ENCODE peak calls at places on chromosomes 2 and 18, in ten cellular contexts. L is stimulated activated CD4-positive, alpha-beta T cell treated with anti-CD3 and anti-CD28 coated beads, Interleukin-15, amount 100 ng/mL, for 1 hour; D is heart left ventricle; G is mucosa of descending colon; Y is fibroblast of gingiva; C is germinal center; V is NCI-H1048; X is HTR-8/SVneo; O is neural crest cell; W is A673. Z is an unnamed sample.
A peak's percentile ranks its signal among the peaks of the same experiment; 100 is the strongest.

GRCh38 chr2:56266761-56267411 is 83.1 kb downstream of the CCDC85A start:
- DNase-seq in V (no peak), L (no peak), X (no peak), W (no peak), Y (no peak), C (no peak), O (no peak), D (no peak), G (no peak), Z (no peak)

GRCh38 chr2:196322963-196323810 is 151.8 kb upstream of the STK17B start:
- DNase-seq in C (no peak), G (no peak), D (no peak), Y (peak; percentile 53), O (no peak), X (peak; percentile 17), W (no peak), L (no peak), V (no peak), Z (no peak)

GRCh38 chr2:162317910-162318279 is 589 bp downstream of the IFIH1 start:
- DNase-seq in G (peak; percentile 62), X (no peak), Y (peak; percentile 14), C (no peak), O (no peak), L (no peak), W (peak; percentile 12), V (no peak), D (peak; percentile 21), Z (peak; percentile 20)

GRCh38 chr2:201904529-201905420 is 98.4 kb downstream of the CDK15 start:
- DNase-seq in C (no peak), G (no peak), Y (no peak), W (no peak), V (no peak), O (no peak), L (no peak), D (no peak), X (no peak), Z (no peak)

GRCh38 chr2:144522741-144523605 is 3.1 kb upstream of the ZEB2 start:
- DNase-seq in Y (peak; percentile 44), X (no peak), O (no peak), D (peak; percentile 52), C (no peak), G (peak; percentile 53), L (no peak), V (no peak), W (peak; percentile 32), Z (no peak)

GRCh38 chr2:157751462-157752058 is 122.9 kb upstream of the ACVR1C start:
- DNase-seq in X (no peak), W (peak; percentile 42), L (no peak), D (no peak), C (no peak), V (no peak), O (no peak), G (no peak), Y (no peak), Z (no peak)

GRCh38 chr18:6624271-6624670 is 105.2 kb upstream of the ARHGAP28 start:
- DNase-seq in L (no peak), V (no peak), O (no peak), X (peak; percentile 38), W (no peak), D (no peak), C (no peak), G (no peak), Y (peak; percentile 55), Z (no peak)

GRCh38 chr2:189580267-189580661 is 322 bp downstream of the SLC40A1 start:
- DNase-seq in W (no peak), O (peak; percentile 20), D (peak; percentile 53), G (peak; percentile 64), X (peak; percentile 20), C (peak; percentile 6), V (no peak), L (no peak), Y (no peak), Z (peak; percentile 53)

GRCh38 chr18:46406539-46406932 is 250.5 kb downstream of the LOXHD1 start:
- DNase-seq in L (no peak), O (no peak), V (no peak), Y (no peak), C (no peak), W (no peak), X (no peak), G (no peak), D (no peak), Z (no peak)

GRCh38 chr2:82837588-82838304 is 1621.3 kb downstream of the SUCLG1 start:
- DNase-seq in W (no peak), L (no peak), C (no peak), Y (peak; percentile 77), X (peak; percentile 76), G (no peak), O (no peak), D (no peak), V (no peak), Z (no peak)

GRCh38 chr18:60506682-60507081 is 134.1 kb upstream of the MC4R start:
- DNase-seq in O (no peak), Y (peak; percentile 90), L (no peak), W (no peak), D (no peak), X (no peak), C (no peak), V (no peak), G (no peak), Z (no peak)

GRCh38 chr2:55824554-55825096 is 99.0 kb downstream of the EFEMP1 start:
- DNase-seq in W (no peak), O (no peak), X (no peak), V (no peak), C (no peak), D (no peak), G (no peak), L (no peak), Y (no peak), Z (no peak)

GRCh38 chr2:217989221-217989948 is 13.4 kb downstream of the TNS1 start:
- DNase-seq in X (no peak), L (no peak), Y (no peak), V (no peak), G (no peak), C (no peak), O (no peak), W (no peak), D (no peak), Z (no peak)

Z was measured in HuH-7.